ENCODE peak calls at places on chromosomes 16 and 17, in nine cellular contexts. One of them, this sample, is unnamed.

GRCh38 chr17:70084476-70084875 is 9.5 kb downstream of the KCNJ16 start:
- DNase-seq in heart left ventricle: no peak
- DNase-seq in IMR-90: peak; percentile 29
- DNase-seq in stomach: no peak
- DNase-seq in Peyer's patch: no peak
- DNase-seq in uterus: no peak
- DNase-seq in tibial nerve: no peak
- DNase-seq in testis: no peak
- DNase-seq in spleen: no peak
- DNase-seq in this sample: no peak

GRCh38 chr17:50513501-50513900 is 5.3 kb downstream of the MYCBPAP start:
- DNase-seq in heart left ventricle: no peak
- DNase-seq in IMR-90: no peak
- DNase-seq in stomach: no peak
- DNase-seq in Peyer's patch: no peak
- DNase-seq in uterus: no peak
- DNase-seq in tibial nerve: no peak
- DNase-seq in testis: no peak
- DNase-seq in spleen: no peak
- DNase-seq in this sample: no peak

GRCh38 chr16:56836410-56836834 is 28.6 kb upstream of the SLC12A3 start:
- DNase-seq in heart left ventricle: no peak
- DNase-seq in IMR-90: no peak
- DNase-seq in stomach: no peak
- DNase-seq in Peyer's patch: no peak
- DNase-seq in uterus: no peak
- DNase-seq in tibial nerve: no peak
- DNase-seq in testis: no peak
- DNase-seq in spleen: no peak
- DNase-seq in this sample: no peak

GRCh38 chr17:9115446-9116265 is 94.3 kb downstream of the NTN1 start:
- DNase-seq in heart left ventricle: peak; percentile 64
- DNase-seq in IMR-90: peak; percentile 6
- DNase-seq in stomach: peak; percentile 27
- DNase-seq in Peyer's patch: peak; percentile 70
- DNase-seq in uterus: peak; percentile 82
- DNase-seq in tibial nerve: peak; percentile 53
- DNase-seq in testis: peak; percentile 22
- DNase-seq in spleen: no peak
- DNase-seq in this sample: peak; percentile 28

GRCh38 chr16:22313876-22314470 is 16.8 kb downstream of the POLR3E start:
- DNase-seq in heart left ventricle: no peak
- DNase-seq in IMR-90: no peak
- DNase-seq in stomach: peak; percentile 16
- DNase-seq in Peyer's patch: no peak
- DNase-seq in uterus: peak; percentile 8
- DNase-seq in tibial nerve: no peak
- DNase-seq in testis: peak; percentile 11
- DNase-seq in spleen: peak; percentile 54
- DNase-seq in this sample: no peak

GRCh38 chr16:85475233-85475632 is 137.9 kb upstream of the GSE1 start:
- DNase-seq in heart left ventricle: no peak
- DNase-seq in IMR-90: no peak
- DNase-seq in stomach: no peak
- DNase-seq in Peyer's patch: no peak
- DNase-seq in uterus: peak; percentile 58
- DNase-seq in tibial nerve: no peak
- DNase-seq in testis: no peak
- DNase-seq in spleen: no peak
- DNase-seq in this sample: peak; percentile 42

GRCh38 chr17:38705803-38706624 is 941 bp downstream of the MLLT6 start:
- DNase-seq in heart left ventricle: peak; percentile 80
- DNase-seq in IMR-90: no peak
- DNase-seq in stomach: peak; percentile 46
- DNase-seq in Peyer's patch: peak; percentile 59
- DNase-seq in uterus: peak; percentile 72
- DNase-seq in tibial nerve: peak; percentile 35
- DNase-seq in testis: peak; percentile 73
- DNase-seq in spleen: peak; percentile 87
- DNase-seq in this sample: peak; percentile 75

GRCh38 chr16:11784048-11784780 is 12.8 kb downstream of the ZC3H7A start:
- DNase-seq in heart left ventricle: no peak
- DNase-seq in IMR-90: no peak
- DNase-seq in stomach: no peak
- DNase-seq in Peyer's patch: no peak
- DNase-seq in uterus: no peak
- DNase-seq in tibial nerve: no peak
- DNase-seq in testis: no peak
- DNase-seq in spleen: no peak
- DNase-seq in this sample: no peak

GRCh38 chr16:47204736-47205499 is 61.2 kb upstream of the NETO2 start:
- DNase-seq in heart left ventricle: no peak
- DNase-seq in IMR-90: no peak
- DNase-seq in stomach: no peak
- DNase-seq in Peyer's patch: no peak
- DNase-seq in uterus: no peak
- DNase-seq in tibial nerve: no peak
- DNase-seq in testis: no peak
- DNase-seq in spleen: no peak
- DNase-seq in this sample: no peak

GRCh38 chr16:12811441-12812198 is 7.9 kb upstream of the CPPED1 start:
- DNase-seq in heart left ventricle: no peak
- DNase-seq in IMR-90: no peak
- DNase-seq in stomach: no peak
- DNase-seq in Peyer's patch: no peak
- DNase-seq in uterus: no peak
- DNase-seq in tibial nerve: no peak
- DNase-seq in testis: peak; percentile 51
- DNase-seq in spleen: no peak
- DNase-seq in this sample: no peak

GRCh38 chr17:45883063-45883462 is 11.3 kb upstream of the MAPT start:
- DNase-seq in heart left ventricle: no peak
- DNase-seq in IMR-90: no peak
- DNase-seq in stomach: no peak
- DNase-seq in Peyer's patch: no peak
- DNase-seq in uterus: no peak
- DNase-seq in tibial nerve: no peak
- DNase-seq in testis: no peak
- DNase-seq in spleen: no peak
- DNase-seq in this sample: no peak

GRCh38 chr16:11546522-11547485 is 39.9 kb downstream of the LITAF start:
- DNase-seq in heart left ventricle: no peak
- DNase-seq in IMR-90: peak; percentile 85
- DNase-seq in stomach: no peak
- DNase-seq in Peyer's patch: no peak
- DNase-seq in uterus: no peak
- DNase-seq in tibial nerve: no peak
- DNase-seq in testis: no peak
- DNase-seq in spleen: no peak
- DNase-seq in this sample: no peak

GRCh38 chr16:14186007-14186953 is 115.2 kb downstream of the MRTFB start:
- DNase-seq in heart left ventricle: peak; percentile 60
- DNase-seq in IMR-90: peak; percentile 79
- DNase-seq in stomach: no peak
- DNase-seq in Peyer's patch: no peak
- DNase-seq in uterus: peak; percentile 30
- DNase-seq in tibial nerve: no peak
- DNase-seq in testis: no peak
- DNase-seq in spleen: no peak
- DNase-seq in this sample: no peak

GRCh38 chr16:5604770-5605169 is 507.2 kb upstream of the EEF2KMT start:
- DNase-seq in heart left ventricle: no peak
- DNase-seq in IMR-90: no peak
- DNase-seq in stomach: no peak
- DNase-seq in Peyer's patch: no peak
- DNase-seq in uterus: no peak
- DNase-seq in tibial nerve: no peak
- DNase-seq in testis: no peak
- DNase-seq in spleen: no peak
- DNase-seq in this sample: no peak

GRCh38 chr16:83353241-83353640 is 454.5 kb upstream of the HSBP1 start:
- DNase-seq in heart left ventricle: no peak
- DNase-seq in IMR-90: no peak
- DNase-seq in stomach: no peak
- DNase-seq in Peyer's patch: no peak
- DNase-seq in uterus: no peak
- DNase-seq in tibial nerve: no peak
- DNase-seq in testis: no peak
- DNase-seq in spleen: no peak
- DNase-seq in this sample: no peak

GRCh38 chr16:83356266-83356665 is 451.5 kb upstream of the HSBP1 start:
- DNase-seq in heart left ventricle: peak; percentile 12
- DNase-seq in IMR-90: peak; percentile 65
- DNase-seq in stomach: no peak
- DNase-seq in Peyer's patch: no peak
- DNase-seq in uterus: no peak
- DNase-seq in tibial nerve: no peak
- DNase-seq in testis: peak; percentile 34
- DNase-seq in spleen: no peak
- DNase-seq in this sample: no peak

GRCh38 chr16:83354015-83354414 is 453.8 kb upstream of the HSBP1 start:
- DNase-seq in heart left ventricle: peak; percentile 7
- DNase-seq in IMR-90: no peak
- DNase-seq in stomach: no peak
- DNase-seq in Peyer's patch: no peak
- DNase-seq in uterus: no peak
- DNase-seq in tibial nerve: no peak
- DNase-seq in testis: peak; percentile 40
- DNase-seq in spleen: no peak
- DNase-seq in this sample: no peak

GRCh38 chr16:83355570-83356218 is 452.1 kb upstream of the HSBP1 start:
- DNase-seq in heart left ventricle: no peak
- DNase-seq in IMR-90: no peak
- DNase-seq in stomach: no peak
- DNase-seq in Peyer's patch: no peak
- DNase-seq in uterus: no peak
- DNase-seq in tibial nerve: no peak
- DNase-seq in testis: no peak
- DNase-seq in spleen: no peak
- DNase-seq in this sample: no peak

DNA sequence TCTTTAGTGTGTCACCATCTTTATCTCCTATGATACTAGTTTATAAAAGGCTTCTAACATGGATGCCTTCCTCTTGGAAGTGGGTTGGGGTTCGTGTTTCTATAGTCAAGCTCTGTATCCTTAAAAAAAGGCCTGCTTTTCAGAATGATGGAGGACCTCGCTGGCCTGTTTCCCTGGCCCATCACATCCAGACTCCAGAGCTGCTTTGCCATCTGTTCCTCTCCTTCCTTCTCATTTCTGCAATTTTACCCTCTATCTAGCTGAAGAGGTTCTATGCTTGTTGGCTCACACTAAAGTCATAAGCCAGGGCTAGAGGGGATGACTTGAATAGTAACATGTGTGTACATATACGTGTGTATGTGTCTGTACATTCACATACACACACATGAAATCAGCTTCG is 450.8 kb upstream of the HSBP1 start:
- DNase-seq in heart left ventricle: no peak
- DNase-seq in IMR-90: no peak
- DNase-seq in stomach: no peak
- DNase-seq in Peyer's patch: no peak
- DNase-seq in uterus: no peak
- DNase-seq in tibial nerve: no peak
- DNase-seq in testis: no peak
- DNase-seq in spleen: no peak
- DNase-seq in this sample: no peak
- H3K4me1 ChIP-seq in heart left ventricle: no peaks in the 10 kb centered on the region
- H3K4me1 ChIP-seq in IMR-90: no peaks in the 10 kb centered on the region
- H3K4me1 ChIP-seq in stomach: no peaks in the 10 kb centered on the region
- H3K4me1 ChIP-seq in Peyer's patch: no peaks in the 10 kb centered on the region
- H3K4me1 ChIP-seq in uterus: no peaks in the 10 kb centered on the region
- H3K4me1 ChIP-seq in tibial nerve: no peaks in the 10 kb centered on the region
- H3K4me1 ChIP-seq in testis: no peaks in the 10 kb centered on the region
- H3K4me1 ChIP-seq in spleen: no peaks in the 10 kb centered on the region
- H3K4me1 ChIP-seq in this sample: no peaks in the 10 kb centered on the region

DNA sequence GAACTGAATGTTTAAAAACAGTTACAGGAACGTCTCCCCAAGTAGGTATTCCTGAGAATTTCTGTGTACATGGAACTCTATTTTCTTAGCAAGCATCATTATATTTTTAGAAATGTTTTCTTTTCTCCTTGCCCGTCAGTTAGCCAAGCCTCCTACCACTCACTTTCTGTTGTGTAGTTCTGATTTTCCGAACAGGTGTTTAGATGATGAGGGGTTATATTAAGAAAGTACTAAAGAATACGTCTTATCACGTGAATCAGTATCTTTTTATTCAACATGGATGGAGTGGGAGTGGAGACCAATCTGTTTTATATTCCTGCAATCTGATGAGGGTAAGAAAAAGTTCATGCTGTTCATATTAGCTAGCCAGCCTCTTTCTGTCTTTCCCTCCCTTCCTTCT is 29.4 kb downstream of the MSI2 start:
- DNase-seq in heart left ventricle: no peak
- DNase-seq in IMR-90: no peak
- DNase-seq in stomach: no peak
- DNase-seq in Peyer's patch: no peak
- DNase-seq in uterus: no peak
- DNase-seq in tibial nerve: no peak
- DNase-seq in testis: no peak
- DNase-seq in spleen: no peak
- DNase-seq in this sample: no peak
- H3K27ac ChIP-seq in heart left ventricle: no peak overlapping the region
- H3K27ac ChIP-seq in IMR-90: no peak overlapping the region
- H3K27ac ChIP-seq in stomach: no peak overlapping the region
- H3K27ac ChIP-seq in Peyer's patch: no peak overlapping the region
- H3K27ac ChIP-seq in uterus: no peak overlapping the region
- H3K27ac ChIP-seq in tibial nerve: no peak overlapping the region
- H3K27ac ChIP-seq in testis: peak overlapping the region; percentile 86
- H3K27ac ChIP-seq in spleen: peak overlapping the region; percentile 51
- H3K27ac ChIP-seq in this sample: peak overlapping the region; percentile 58

GRCh38 chr16:2154533-2155090 is 970 bp upstream of the TRAF7 start:
- DNase-seq in heart left ventricle: no peak
- DNase-seq in IMR-90: no peak
- DNase-seq in stomach: no peak
- DNase-seq in Peyer's patch: no peak
- DNase-seq in uterus: no peak
- DNase-seq in tibial nerve: no peak
- DNase-seq in testis: no peak
- DNase-seq in spleen: no peak
- DNase-seq in this sample: no peak
- TF ChIP-seq POLR2A in heart left ventricle: no peak
- TF ChIP-seq POLR2A in IMR-90: no peak
- TF ChIP-seq POLR2A in stomach: no peak
- TF ChIP-seq POLR2A in Peyer's patch: no peak
- TF ChIP-seq POLR2A in uterus: no peak
- TF ChIP-seq POLR2A in tibial nerve: no peak
- TF ChIP-seq POLR2A in testis: no peak
- TF ChIP-seq POLR2A in spleen: no peak
- TF ChIP-seq POLR2A in this sample: no peak

GRCh38 chr17:42136654-42137051 is 14.0 kb downstream of the HSPB9 start:
- DNase-seq in heart left ventricle: no peak
- DNase-seq in IMR-90: no peak
- DNase-seq in stomach: no peak
- DNase-seq in Peyer's patch: no peak
- DNase-seq in uterus: no peak
- DNase-seq in tibial nerve: no peak
- DNase-seq in testis: no peak
- DNase-seq in spleen: no peak
- DNase-seq in this sample: no peak
- H3K4me1 ChIP-seq in heart left ventricle: peaks cover 69% of the 10 kb centered on the region
- H3K4me1 ChIP-seq in IMR-90: peaks cover 37% of the 10 kb centered on the region
- H3K4me1 ChIP-seq in stomach: peaks cover 90% of the 10 kb centered on the region
- H3K4me1 ChIP-seq in Peyer's patch: peaks cover 3% of the 10 kb centered on the region
- H3K4me1 ChIP-seq in uterus: peaks cover 13% of the 10 kb centered on the region
- H3K4me1 ChIP-seq in tibial nerve: peaks cover 84% of the 10 kb centered on the region
- H3K4me1 ChIP-seq in testis: peaks cover 46% of the 10 kb centered on the region
- H3K4me1 ChIP-seq in spleen: peaks cover 91% of the 10 kb centered on the region
- H3K4me1 ChIP-seq in this sample: peaks cover 10% of the 10 kb centered on the region

GRCh38 chr17:79609616-79610150 is 1.2 kb downstream of the RBFOX3 start:
- DNase-seq in heart left ventricle: no peak
- DNase-seq in IMR-90: no peak
- DNase-seq in stomach: no peak
- DNase-seq in Peyer's patch: no peak
- DNase-seq in uterus: no peak
- DNase-seq in tibial nerve: no peak
- DNase-seq in testis: no peak
- DNase-seq in spleen: no peak
- DNase-seq in this sample: no peak
- H3K27ac ChIP-seq in heart left ventricle: no peak overlapping the region
- H3K27ac ChIP-seq in IMR-90: no peak overlapping the region
- H3K27ac ChIP-seq in stomach: no peak overlapping the region
- H3K27ac ChIP-seq in Peyer's patch: no peak overlapping the region
- H3K27ac ChIP-seq in uterus: no peak overlapping the region
- H3K27ac ChIP-seq in tibial nerve: no peak overlapping the region
- H3K27ac ChIP-seq in testis: no peak overlapping the region
- H3K27ac ChIP-seq in spleen: no peak overlapping the region
- H3K27ac ChIP-seq in this sample: no peak overlapping the region

This sample was measured in ovary.